ENCODE peak calls at places on chromosomes 6 and 20, in five cellular contexts. M, I, J, H and U are unnamed samples.

GRCh38 chr6:113149511-113149910 is 707.6 kb upstream of the MARCKS start:
- DNase-seq in M (no peak), I (no peak), J (no peak), H (no peak), U (no peak)

GRCh38 chr6:8983202-8983688 is 547.9 kb upstream of the SLC35B3 start:
- DNase-seq in M (peak), I (peak), J (peak), H (peak), U (peak)

GRCh38 chr20:11869641-11870040 is 48.1 kb upstream of the BTBD3 start:
- DNase-seq in M (no peak), I (no peak), J (no peak), H (no peak), U (no peak)

GRCh38 chr6:161637658-161638057 is 363.8 kb upstream of the AGPAT4 start:
- DNase-seq in M (no peak), I (no peak), J (no peak), H (peak), U (no peak)

GRCh38 chr6:88704980-88705379 is 258.4 kb downstream of the RNGTT start:
- DNase-seq in M (no peak), I (no peak), J (peak), H (no peak), U (no peak)

GRCh38 chr20:44748005-44748370 is 2.3 kb downstream of the KCNK15 start:
- DNase-seq in M (no peak), I (no peak), J (no peak), H (no peak), U (no peak)

GRCh38 chr6:82704048-82704447 is 340.4 kb downstream of the TPBG start:
- DNase-seq in M (no peak), I (no peak), J (no peak), H (no peak), U (no peak)

GRCh38 chr6:43870660-43871061 is 100.7 kb downstream of the VEGFA start:
- DNase-seq in M (no peak), I (no peak), J (no peak), H (no peak), U (no peak)

GRCh38 chr6:43948527-43949450 is 178.5 kb downstream of the MRPL14 start:
- DNase-seq in M (no peak), I (no peak), J (no peak), H (peak), U (no peak)

GRCh38 chr6:119385994-119386393 is 36.4 kb upstream of the MAN1A1 start:
- DNase-seq in M (no peak), I (no peak), J (no peak), H (no peak), U (no peak)

GRCh38 chr20:24970030-24970553 is 21.0 kb downstream of the CST7 start:
- DNase-seq in M (no peak), I (no peak), J (no peak), H (no peak), U (no peak)

GRCh38 chr6:136037885-136038460 is 186.5 kb downstream of the PDE7B start:
- DNase-seq in M (no peak), I (no peak), J (peak), H (no peak), U (no peak)

GRCh38 chr20:13904766-13905165 is 85.6 kb downstream of the SEL1L2 start:
- DNase-seq in M (no peak), I (no peak), J (no peak), H (no peak), U (no peak)

GRCh38 chr6:47376930-47377329 is 67.2 kb upstream of the TNFRSF21 start:
- DNase-seq in M (no peak), I (no peak), J (no peak), H (no peak), U (peak)

GRCh38 chr6:82217014-82217621 is 30.4 kb downstream of the IBTK start:
- DNase-seq in M (no peak), I (no peak), J (no peak), H (no peak), U (no peak)

GRCh38 chr6:138597336-138597735 is 98.0 kb upstream of the NHSL1 start:
- DNase-seq in M (no peak), I (no peak), J (no peak), H (no peak), U (no peak)

GRCh38 chr6:108568101-108568500 is 7.4 kb downstream of the FOXO3 start:
- DNase-seq in M (no peak), I (no peak), J (no peak), H (no peak), U (no peak)